ENCODE peak calls at places on chromosome 22, in eight cellular contexts. Q is central memory CD4-positive, alpha-beta T cell; W is NCI-H460; V is amygdala; J is tibial nerve; B is NCI-H1436 treated with DMSO at 0.1 percent for 48 hours; U is HFF-Myc; N is stimulated activated CD4-positive, alpha-beta T cell treated with anti-CD3 and anti-CD28 coated beads, TNF-alpha, amount 100 ng/mL, for 4 hours. Z is an unnamed sample.

GRCh38 chr22:17106161-17106784 is 14.9 kb downstream of the TMEM121B start:
- DNase-seq in Q (no peak), J (no peak), W (no peak), N (no peak), B (no peak), U (no peak), V (no peak), Z (no peak)

GRCh38 chr22:41030891-41031290 is 61.5 kb upstream of the EP300 start:
- DNase-seq in Q (no peak), U (no peak), N (no peak), W (no peak), J (no peak), B (no peak), V (no peak), Z (no peak)

GRCh38 chr22:21951931-21952465 is 650 bp downstream of the PPM1F start:
- DNase-seq in J (no peak), N (no peak), V (no peak), U (no peak), Q (no peak), B (no peak), W (no peak), Z (peak; percentile 33)

GRCh38 chr22:31496735-31497146 is 405 bp downstream of the SFI1 start:
- DNase-seq in W (no peak), N (peak; percentile 20), V (no peak), B (no peak), Q (no peak), J (no peak), U (no peak), Z (peak; percentile 14)

GRCh38 chr22:30830907-30831306 is 136.2 kb downstream of the OSBP2 start:
- DNase-seq in N (no peak), W (peak; percentile 81), Q (no peak), U (peak; percentile 42), V (no peak), J (no peak), B (no peak), Z (no peak)

GRCh38 chr22:30005213-30005857 is 74.9 kb upstream of the HORMAD2 start:
- DNase-seq in Q (peak; percentile 36), B (peak; percentile 2), N (peak; percentile 43), J (peak; percentile 73), W (peak; percentile 72), U (peak; percentile 67), V (peak; percentile 10), Z (peak; percentile 74)

GRCh38 chr22:43726296-43726695 is 85.8 kb downstream of the EFCAB6 start:
- DNase-seq in W (no peak), B (no peak), N (no peak), U (no peak), V (no peak), Q (no peak), J (no peak), Z (no peak)

GRCh38 chr22:38735465-38736256 is 20.1 kb downstream of the SUN2 start:
- DNase-seq in Q (no peak), N (no peak), B (no peak), W (no peak), V (no peak), J (no peak), U (no peak), Z (no peak)

GRCh38 chr22:26672590-26673468 is 15.4 kb downstream of the MIAT start:
- DNase-seq in W (peak; percentile 85), B (peak; percentile 88), N (peak; percentile 83), J (peak; percentile 79), Q (peak; percentile 93), U (peak; percentile 87), V (peak; percentile 84), Z (peak; percentile 79)

GRCh38 chr22:44335903-44336803 is 23.4 kb upstream of the SHISAL1 start:
- DNase-seq in N (no peak), B (no peak), Q (no peak), J (no peak), V (no peak), U (no peak), W (peak; percentile 15), Z (no peak)

GRCh38 chr22:40220316-40221054 is 42.8 kb downstream of the TNRC6B start:
- DNase-seq in U (no peak), B (no peak), N (no peak), W (no peak), Q (no peak), V (no peak), J (no peak), Z (no peak)

GRCh38 chr22:50524664-50525103 is 714 bp downstream of the SCO2 start:
- DNase-seq in W (no peak), U (no peak), N (no peak), J (no peak), B (no peak), V (no peak), Q (no peak), Z (no peak)

GRCh38 chr22:43946391-43946680 is 8.9 kb upstream of the SAMM50 start:
- DNase-seq in B (no peak), N (no peak), Q (no peak), U (no peak), J (no peak), W (no peak), V (no peak), Z (no peak)